ENCODE peak calls at places on chromosomes 7 and 10, in seven cellular contexts. K, Z, A, C, F, R and J are unnamed samples. For H3K36me3 and H3K27me3, the result is how much of the 10 kb centered on the place peaks cover.

GRCh38 chr7:45202618-45203017 is 45.0 kb downstream of the RAMP3 start:
- DNase-seq in F (no peak), K (no peak), R (no peak), Z (no peak), A (no peak), C (no peak), J (peak)

GRCh38 chr7:142542938-142543337 is 206.3 kb upstream of the PRSS1 start:
- DNase-seq in C (no peak), K (no peak), R (no peak), F (no peak), Z (no peak), A (no peak), J (no peak)

GRCh38 chr10:120969219-120969645 is 118.1 kb downstream of the WDR11 start:
- DNase-seq in K (no peak), R (no peak), F (no peak), A (no peak), Z (no peak), C (no peak), J (no peak)

GRCh38 chr10:112658900-112659328 is 211.9 kb downstream of the VTI1A start:
- DNase-seq in C (no peak), R (peak), F (no peak), Z (no peak), K (no peak), A (no peak), J (no peak)

GRCh38 chr7:87220026-87220733 is 648 bp upstream of the TMEM243 start:
- DNase-seq in K (peak), A (peak), F (peak), C (peak), R (peak), Z (peak), J (peak)

GRCh38 chr7:57868771-57869483 is 418.9 kb downstream of the ZNF716 start:
- DNase-seq in A (peak), C (no peak), Z (no peak), R (no peak), F (peak), K (peak), J (peak)

GRCh38 chr10:24418532-24418931 is 209.6 kb downstream of the KIAA1217 start:
- DNase-seq in K (no peak), C (no peak), A (no peak), Z (no peak), F (no peak), R (no peak), J (no peak)

GRCh38 chr10:36440539-36440938 is 684.9 kb upstream of the ANKRD30A start:
- DNase-seq in F (no peak), Z (no peak), C (no peak), K (no peak), R (no peak), A (no peak), J (no peak)

GRCh38 chr7:91383186-91383585 is 119.0 kb downstream of the FZD1 start:
- DNase-seq in K (no peak), R (no peak), C (no peak), F (no peak), A (no peak), Z (no peak), J (no peak)

GRCh38 chr10:30553625-30554442 is 75.7 kb downstream of the LYZL2 start:
- DNase-seq in A (peak), K (peak), R (peak), Z (peak), C (peak), F (no peak), J (peak)

GRCh38 chr7:93835684-93836083 is 54.9 kb downstream of the TFPI2 start:
- DNase-seq in K (no peak), A (no peak), F (no peak), Z (no peak), C (no peak), R (no peak), J (no peak)

GRCh38 chr7:158863611-158864506 is 7.5 kb downstream of the DYNC2I1 start:
- DNase-seq in K (peak), R (peak), F (no peak), Z (peak), C (peak), A (peak), J (peak)

GRCh38 chr10:27801171-27801785 is 55.7 kb upstream of the MKX start:
- DNase-seq in Z (no peak), K (no peak), C (no peak), R (no peak), F (no peak), A (no peak), J (no peak)

GRCh38 chr10:3526721-3527120 is 258.3 kb downstream of the KLF6 start:
- DNase-seq in K (no peak), A (no peak), Z (no peak), C (no peak), R (no peak), F (no peak), J (no peak)

GRCh38 chr10:3525832-3526449 is 259.1 kb downstream of the KLF6 start:
- DNase-seq in F (no peak), R (no peak), K (no peak), Z (no peak), A (peak), C (no peak), J (no peak)

GRCh38 chr10:3527869-3528268 is 257.1 kb downstream of the KLF6 start:
- DNase-seq in A (no peak), Z (no peak), R (no peak), F (no peak), K (no peak), C (no peak), J (no peak)

GRCh38 chr10:3528271-3528670 is 256.7 kb downstream of the KLF6 start:
- DNase-seq in A (no peak), Z (no peak), R (no peak), F (no peak), K (no peak), C (no peak), J (no peak)

GRCh38 chr10:3527144-3527543 is 257.9 kb downstream of the KLF6 start:
- DNase-seq in A (no peak), K (no peak), F (no peak), Z (no peak), C (no peak), R (no peak), J (no peak)
- H3K4me3 ChIP-seq in A (no peak), K (no peak), F (no peak), Z (no peak), C (no peak), R (no peak), J (no peak)

GRCh38 chr10:93515071-93515962 is 18.9 kb downstream of the CEP55 start:
- DNase-seq in Z (no peak), A (no peak), C (no peak), K (no peak), R (no peak), F (no peak), J (no peak)
- H3K36me3 ChIP-seq in Z (under half), A (under half), C (under half), K (under half), R (under half), F (half or more), J (under half)

GRCh38 chr7:27123477-27124053 is 7.0 kb downstream of the HOXA4 start:
- DNase-seq in R (no peak), C (no peak), F (no peak), K (no peak), Z (no peak), A (no peak), J (peak)

GRCh38 chr7:27121656-27122055 is 8.9 kb downstream of the HOXA4 start:
- DNase-seq in F (no peak), Z (no peak), R (no peak), C (no peak), K (no peak), A (no peak), J (no peak)

GRCh38 chr7:27122075-27122910 is 8.3 kb downstream of the HOXA4 start:
- DNase-seq in R (no peak), K (peak), A (no peak), Z (no peak), F (no peak), C (no peak), J (peak)

GRCh38 chr7:27124096-27124978 is 6.2 kb downstream of the HOXA4 start:
- DNase-seq in K (no peak), F (no peak), A (peak), R (no peak), C (no peak), Z (no peak), J (peak)

DNA sequence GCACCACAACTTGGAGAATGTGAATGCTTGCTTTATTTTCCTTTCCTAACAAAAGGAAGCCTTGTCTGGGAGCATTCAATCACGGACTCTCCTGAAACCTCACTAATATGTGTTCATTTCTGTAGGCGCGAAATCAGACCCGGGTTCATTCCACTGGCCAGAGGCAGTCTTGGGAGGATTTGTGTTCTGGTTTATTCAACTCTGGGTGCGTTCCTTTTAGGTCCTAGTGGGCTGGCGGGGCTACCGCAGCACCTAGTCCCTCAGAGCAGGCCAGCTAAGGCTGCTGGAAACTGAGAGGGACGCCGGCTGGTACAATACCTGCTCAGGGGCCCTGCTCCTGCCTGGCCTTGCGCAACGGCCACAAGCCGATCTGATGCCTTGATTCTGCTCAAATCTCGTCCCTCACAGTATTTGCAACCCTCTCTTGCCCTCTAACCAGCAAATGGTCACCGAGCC is 7.5 kb downstream of the HOXA4 start:
- DNase-seq in Z (no peak), R (no peak), A (no peak), K (no peak), C (no peak), F (no peak), J (peak)
- H3K27me3 ChIP-seq in Z (under half), R (half or more), A (under half), K (under half), C (under half), F (half or more), J (half or more)

GRCh38 chr7:155470686-155471638 is 13.0 kb downstream of the EN2 start:
- DNase-seq in A (no peak), Z (no peak), R (no peak), K (no peak), F (no peak), C (no peak), J (peak)
- H3K4me3 ChIP-seq in A (no peak), Z (no peak), R (no peak), K (no peak), F (no peak), C (no peak), J (no peak)

GRCh38 chr7:6166443-6166871 is 106.0 kb downstream of the CYTH3 start:
- DNase-seq in F (no peak), R (no peak), K (no peak), A (no peak), C (no peak), Z (no peak), J (peak)

GRCh38 chr7:6168469-6168868 is 104.0 kb downstream of the CYTH3 start:
- DNase-seq in A (no peak), K (no peak), C (no peak), F (no peak), R (no peak), Z (no peak), J (no peak)

GRCh38 chr7:6167004-6167551 is 105.3 kb downstream of the CYTH3 start:
- DNase-seq in Z (no peak), K (no peak), F (no peak), C (no peak), A (no peak), R (no peak), J (no peak)

GRCh38 chr7:6165521-6166325 is 106.7 kb downstream of the CYTH3 start:
- DNase-seq in Z (no peak), R (no peak), K (no peak), C (no peak), A (no peak), F (no peak), J (peak)

GRCh38 chr7:6167587-6168154 is 104.8 kb downstream of the CYTH3 start:
- DNase-seq in A (no peak), K (no peak), Z (no peak), R (no peak), F (no peak), C (no peak), J (peak)
- H3K36me3 ChIP-seq in A (half or more), K (under half), Z (under half), R (under half), F (half or more), C (under half), J (under half)